ENCODE peak calls at places on chromosomes 7 and 10, in eight cellular contexts. D, H, Z, L, K, V, T and X are unnamed samples.

GRCh38 chr10:34698979-34699378 is 116.1 kb downstream of the PARD3 start:
- DNase-seq in D (no peak), H (peak; percentile 63), Z (no peak), L (no peak), K (no peak), V (no peak), T (no peak), X (no peak)

GRCh38 chr7:151432658-151433521 is 7.1 kb downstream of the CRYGN start:
- DNase-seq in D (no peak), H (peak; percentile 49), Z (peak; percentile 11), L (no peak), K (peak; percentile 61), V (no peak), T (peak; percentile 60), X (no peak)

GRCh38 chr10:109881481-109881880 is 41.8 kb downstream of the XPNPEP1 start:
- DNase-seq in D (peak; percentile 0), H (no peak), Z (no peak), L (no peak), K (no peak), V (no peak), T (no peak), X (no peak)

GRCh38 chr7:127948936-127949335 is 82.3 kb downstream of the LRRC4 start:
- DNase-seq in D (no peak), H (no peak), Z (no peak), L (no peak), K (no peak), V (no peak), T (no peak), X (no peak)

GRCh38 chr7:90965211-90965610 is 299.0 kb upstream of the FZD1 start:
- DNase-seq in D (no peak), H (no peak), Z (no peak), L (no peak), K (no peak), V (no peak), T (no peak), X (no peak)

GRCh38 chr7:131686833-131687232 is 130.4 kb upstream of the PODXL start:
- DNase-seq in D (no peak), H (no peak), Z (no peak), L (no peak), K (no peak), V (no peak), T (no peak), X (no peak)

GRCh38 chr10:116888380-116889055 is 39.2 kb downstream of the ENO4 start:
- DNase-seq in D (peak; percentile 66), H (peak; percentile 64), Z (no peak), L (peak; percentile 73), K (no peak), V (peak; percentile 52), T (peak; percentile 78), X (peak; percentile 63)

GRCh38 chr7:2099036-2099957 is 133.4 kb downstream of the MAD1L1 start:
- DNase-seq in D (no peak), H (no peak), Z (no peak), L (no peak), K (no peak), V (no peak), T (no peak), X (no peak)

GRCh38 chr7:7479275-7479674 is 56.4 kb downstream of the COL28A1 start:
- DNase-seq in D (no peak), H (no peak), Z (no peak), L (no peak), K (no peak), V (no peak), T (no peak), X (no peak)

GRCh38 chr10:63343476-63343875 is 122.3 kb downstream of the JMJD1C start:
- DNase-seq in D (no peak), H (no peak), Z (no peak), L (no peak), K (no peak), V (no peak), T (no peak), X (no peak)

GRCh38 chr10:18501610-18502009 is 149.8 kb downstream of the NSUN6 start:
- DNase-seq in D (no peak), H (no peak), Z (no peak), L (no peak), K (no peak), V (no peak), T (no peak), X (no peak)

GRCh38 chr10:18505719-18506118 is 145.7 kb downstream of the NSUN6 start:
- DNase-seq in D (no peak), H (no peak), Z (no peak), L (no peak), K (no peak), V (no peak), T (no peak), X (no peak)

GRCh38 chr10:18500576-18500975 is 150.8 kb downstream of the NSUN6 start:
- DNase-seq in D (no peak), H (no peak), Z (no peak), L (no peak), K (no peak), V (no peak), T (no peak), X (no peak)

GRCh38 chr10:18501198-18501597 is 150.2 kb downstream of the NSUN6 start:
- DNase-seq in D (no peak), H (peak; percentile 7), Z (peak; percentile 50), L (no peak), K (no peak), V (no peak), T (no peak), X (no peak)

GRCh38 chr10:18504161-18504560 is 147.2 kb downstream of the NSUN6 start:
- DNase-seq in D (no peak), H (no peak), Z (no peak), L (no peak), K (no peak), V (no peak), T (no peak), X (no peak)
- TF ChIP-seq EP300 in D (no peak), H (no peak), Z (no peak), L (no peak), K (no peak), V (no peak), T (no peak), X (no peak)

GRCh38 chr7:5420841-5421625 is 2.6 kb downstream of the TNRC18 start:
- DNase-seq in D (peak; percentile 35), H (peak; percentile 35), Z (no peak), L (peak; percentile 80), K (peak; percentile 79), V (no peak), T (no peak), X (no peak)

GRCh38 chr7:5420108-5420840 is 3.4 kb downstream of the TNRC18 start:
- DNase-seq in D (peak; percentile 45), H (no peak), Z (no peak), L (no peak), K (peak; percentile 77), V (no peak), T (no peak), X (no peak)

GRCh38 chr7:5421626-5422323 is 1.9 kb downstream of the TNRC18 start:
- DNase-seq in D (peak; percentile 69), H (peak; percentile 24), Z (no peak), L (no peak), K (peak; percentile 67), V (peak; percentile 68), T (peak; percentile 81), X (peak; percentile 64)

GRCh38 chr7:5417106-5418071 is 6.2 kb downstream of the TNRC18 start:
- DNase-seq in D (peak; percentile 71), H (no peak), Z (no peak), L (no peak), K (no peak), V (no peak), T (no peak), X (no peak)

DNA sequence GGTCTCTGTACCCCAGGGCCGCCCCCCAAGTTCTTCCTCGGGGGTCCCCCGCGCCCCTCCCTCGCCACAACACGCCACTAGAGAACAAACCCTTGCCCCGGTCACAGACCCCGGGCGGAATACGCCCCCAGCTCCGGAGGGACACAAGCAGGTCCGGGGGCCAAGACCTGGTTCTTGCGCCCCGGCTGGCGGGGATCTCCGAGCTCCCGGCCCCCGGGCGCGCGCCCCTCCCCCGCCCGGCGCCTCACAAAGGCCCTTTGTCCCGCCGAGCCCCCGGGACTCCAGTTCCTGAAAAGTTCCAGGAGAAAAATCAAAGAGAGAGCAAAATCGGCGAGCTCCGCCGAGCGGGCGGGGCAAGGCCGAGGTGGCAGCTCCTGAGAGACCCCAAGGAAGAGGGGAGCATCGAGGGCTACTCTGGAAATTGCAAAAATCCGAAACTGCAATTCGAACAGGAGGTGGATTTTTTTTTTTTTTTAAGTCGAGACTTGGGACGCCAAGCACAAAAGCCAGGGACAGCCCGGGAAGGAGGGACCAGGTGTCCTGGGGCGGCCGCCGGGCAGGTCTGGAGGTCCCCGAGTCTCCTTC is 4.0 kb downstream of the TNRC18 start:
- DNase-seq in D (peak; percentile 33), H (no peak), Z (no peak), L (no peak), K (no peak), V (peak; percentile 14), T (no peak), X (no peak)
- H3K4me3 ChIP-seq in D (peak overlapping the region; percentile 63), H (peak overlapping the region; percentile 74), Z (no peak overlapping the region), L (peak overlapping the region; percentile 82), K (peak overlapping the region; percentile 72), V (peak overlapping the region; percentile 81), T (peak overlapping the region; percentile 93), X (peak overlapping the region; percentile 89)

GRCh38 chr7:44880317-44881018 is 4.9 kb downstream of the PURB start:
- DNase-seq in D (no peak), H (no peak), Z (no peak), L (no peak), K (no peak), V (no peak), T (no peak), X (no peak)

GRCh38 chr7:44883961-44884360 is 1.4 kb downstream of the PURB start:
- DNase-seq in D (no peak), H (no peak), Z (no peak), L (no peak), K (no peak), V (no peak), T (no peak), X (no peak)

GRCh38 chr7:44881610-44882009 is 3.7 kb downstream of the PURB start:
- DNase-seq in D (no peak), H (no peak), Z (no peak), L (no peak), K (no peak), V (no peak), T (no peak), X (no peak)

GRCh38 chr7:44882899-44883298 is 2.4 kb downstream of the PURB start:
- DNase-seq in D (no peak), H (no peak), Z (no peak), L (no peak), K (no peak), V (no peak), T (no peak), X (no peak)

DNA sequence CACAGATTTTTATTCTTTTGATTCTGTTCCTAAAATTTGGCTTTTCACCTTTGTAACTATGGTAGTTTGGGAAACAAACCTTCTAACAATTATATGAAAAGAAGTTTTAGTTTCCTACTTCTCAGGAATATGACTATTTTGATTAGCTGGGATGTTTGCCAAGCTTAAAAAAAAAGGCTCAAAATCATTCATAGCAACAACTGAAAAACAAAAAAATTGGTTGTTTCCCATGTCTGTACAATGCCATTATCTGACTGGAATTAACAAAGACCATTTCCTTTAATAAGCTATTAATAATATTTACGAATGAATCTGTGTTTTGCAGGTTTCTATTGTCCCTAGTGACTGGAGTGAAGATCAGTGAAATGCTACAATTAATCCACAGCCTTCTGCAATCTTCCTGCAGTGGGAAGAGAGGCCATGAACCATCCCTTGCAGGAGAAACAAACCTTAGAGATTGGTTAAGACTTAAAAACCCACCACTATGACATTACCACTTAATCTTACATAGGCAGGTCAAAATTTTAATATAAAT is 4.2 kb downstream of the PURB start:
- DNase-seq in D (no peak), H (no peak), Z (no peak), L (no peak), K (no peak), V (no peak), T (no peak), X (no peak)
- TF ChIP-seq EP300 in D (no peak), H (no peak), Z (no peak), L (no peak), K (no peak), V (no peak), T (no peak), X (no peak)

GRCh38 chr7:351256-351655 is 61.3 kb downstream of the FOXL3 start:
- DNase-seq in D (no peak), H (no peak), Z (no peak), L (no peak), K (no peak), V (no peak), T (no peak), X (no peak)
- H3K4me3 ChIP-seq in D (no peak overlapping the region), H (no peak overlapping the region), Z (no peak overlapping the region), L (no peak overlapping the region), K (no peak overlapping the region), V (peak overlapping the region; percentile 18), T (no peak overlapping the region), X (no peak overlapping the region)